ENCODE peak calls at places on chromosomes 4 and X, in ten cellular contexts. P, B, C, K, X, Z, O, I, E and L are unnamed samples.

GRCh38 chrX:107324493-107325310 is 118.3 kb downstream of the DNAAF6 start:
- DNase-seq in E (no peak), I (peak; percentile 61), Z (peak; percentile 56), X (no peak), C (peak; percentile 74), B (no peak), P (no peak), K (peak; percentile 11), O (no peak), L (no peak)

GRCh38 chr4:102431608-102431961 is 69.6 kb upstream of the NFKB1 start:
- DNase-seq in K (no peak), Z (no peak), I (no peak), O (no peak), P (no peak), C (no peak), E (no peak), B (no peak), X (no peak), L (no peak)

GRCh38 chrX:135985123-135985973 is at the start of gene SLC9A6:
- DNase-seq in Z (peak; percentile 69), E (peak; percentile 31), B (no peak), I (peak; percentile 80), X (peak; percentile 74), C (peak; percentile 90), K (peak; percentile 83), P (peak; percentile 64), O (peak; percentile 21), L (no peak)

GRCh38 chr4:186172551-186172950 is 18.8 kb upstream of the CYP4V2 start:
- DNase-seq in P (no peak), I (no peak), X (no peak), Z (no peak), E (no peak), C (no peak), K (peak; percentile 33), B (no peak), O (no peak), L (no peak)

GRCh38 chr4:23903859-23904438 is 14.1 kb upstream of the PPARGC1A start:
- DNase-seq in B (no peak), Z (no peak), P (no peak), I (no peak), X (peak; percentile 58), C (no peak), K (peak; percentile 9), O (no peak), E (no peak), L (no peak)

GRCh38 chrX:100648601-100649417 is 4.8 kb downstream of the SRPX2 start:
- DNase-seq in I (peak; percentile 41), C (no peak), X (no peak), E (no peak), K (peak; percentile 25), B (no peak), P (no peak), Z (peak; percentile 37), O (no peak), L (no peak)

GRCh38 chr4:6270691-6271121 is 1.1 kb downstream of the WFS1 start:
- DNase-seq in C (no peak), E (no peak), K (peak; percentile 40), X (no peak), Z (no peak), B (no peak), I (peak; percentile 63), O (no peak), P (no peak), L (no peak)

GRCh38 chrX:14027031-14027430 is 2.7 kb downstream of the GEMIN8 start:
- DNase-seq in K (no peak), Z (peak; percentile 28), C (no peak), O (peak; percentile 55), P (peak; percentile 41), I (no peak), B (no peak), E (peak; percentile 44), X (no peak), L (no peak)

GRCh38 chr4:7396186-7396585 is 38.5 kb downstream of the PSAPL1 start:
- DNase-seq in O (no peak), Z (no peak), X (no peak), P (no peak), K (no peak), C (no peak), B (no peak), E (no peak), I (no peak), L (peak; percentile 34)

GRCh38 chr4:69546121-69546520 is 50.4 kb upstream of the UGT2B4 start:
- DNase-seq in B (no peak), C (no peak), E (no peak), P (no peak), Z (peak; percentile 76), O (no peak), I (no peak), K (no peak), X (no peak), L (no peak)

GRCh38 chrX:44003975-44004374 is 30.8 kb upstream of the NDP start:
- DNase-seq in K (no peak), P (no peak), C (no peak), B (no peak), I (no peak), E (no peak), O (no peak), X (no peak), Z (peak; percentile 38), L (no peak)

GRCh38 chrX:75301060-75301459 is 27.2 kb downstream of the UPRT start:
- DNase-seq in B (no peak), C (no peak), E (no peak), Z (no peak), O (no peak), K (no peak), I (no peak), P (no peak), X (no peak), L (peak; percentile 78)

GRCh38 chr4:145557720-145558119 is 61.5 kb upstream of the MMAA start:
- DNase-seq in B (peak; percentile 12), E (no peak), C (peak; percentile 67), Z (peak; percentile 74), P (peak; percentile 23), X (peak; percentile 60), I (peak; percentile 31), K (peak; percentile 53), O (no peak), L (no peak)

GRCh38 chr4:7546809-7547367 is 112.2 kb upstream of the PSAPL1 start:
- DNase-seq in Z (peak; percentile 32), I (no peak), K (no peak), P (no peak), E (no peak), C (no peak), B (no peak), O (no peak), X (no peak), L (no peak)

GRCh38 chrX:154444001-154444754 is at the start of gene FAM50A:
- DNase-seq in X (peak; percentile 82), O (no peak), C (peak; percentile 92), B (no peak), Z (peak; percentile 63), I (peak; percentile 79), P (peak; percentile 58), K (peak; percentile 87), E (peak; percentile 21), L (peak; percentile 85)

GRCh38 chr4:26780524-26780923 is 80.1 kb upstream of the STIM2 start:
- DNase-seq in E (no peak), Z (peak; percentile 77), O (no peak), B (peak; percentile 43), P (no peak), X (no peak), I (no peak), K (no peak), C (no peak), L (no peak)

GRCh38 chrX:115233497-115234219 is at the start of gene LRCH2:
- DNase-seq in X (no peak), O (peak; percentile 13), B (no peak), C (peak; percentile 86), Z (no peak), P (no peak), E (peak; percentile 18), K (peak; percentile 6), I (peak; percentile 61), L (no peak)

GRCh38 chr4:169128902-169129301 is 118.8 kb upstream of the CBR4 start:
- DNase-seq in I (no peak), O (no peak), X (no peak), C (no peak), B (no peak), E (no peak), Z (no peak), K (no peak), P (no peak), L (no peak)